ENCODE peak calls at places on chromosomes 4 and X, in eight cellular contexts. K, R, E, Q, U, F, D and V are unnamed samples.

GRCh38 chrX:3576886-3577516 is 136.4 kb downstream of the PRKX start:
- DNase-seq in K (no peak), R (no peak), E (no peak), Q (no peak), U (peak), F (no peak), D (no peak), V (peak)

GRCh38 chrX:102832661-102833060 is 104.4 kb upstream of the RAB40AL start:
- DNase-seq in K (no peak), R (no peak), E (peak), Q (peak), U (peak), F (peak), D (no peak), V (peak)

GRCh38 chr4:3114377-3114776 is 39.9 kb downstream of the HTT start:
- DNase-seq in K (no peak), R (no peak), E (no peak), Q (no peak), U (no peak), F (no peak), D (no peak), V (no peak)

GRCh38 chr4:20109395-20109794 is 142.3 kb upstream of the SLIT2 start:
- DNase-seq in K (no peak), R (no peak), E (no peak), Q (no peak), U (peak), F (no peak), D (no peak), V (no peak)

GRCh38 chrX:2928127-2928582 is 984 bp downstream of the ARSD start:
- DNase-seq in K (no peak), R (no peak), E (no peak), Q (peak), U (no peak), F (peak), D (peak), V (no peak)

GRCh38 chr4:139841464-139842195 is 176.0 kb downstream of the MGST2 start:
- DNase-seq in K (peak), R (no peak), E (no peak), Q (no peak), U (no peak), F (no peak), D (no peak), V (no peak)

GRCh38 chr4:6199344-6199921 is 916 bp downstream of the JAKMIP1 start:
- DNase-seq in K (no peak), R (no peak), E (no peak), Q (no peak), U (no peak), F (no peak), D (no peak), V (no peak)

GRCh38 chr4:155569960-155570515 is 96.6 kb upstream of the GUCY1A1 start:
- DNase-seq in K (no peak), R (no peak), E (no peak), Q (no peak), U (peak), F (no peak), D (no peak), V (peak)

GRCh38 chr4:140355288-140355687 is 18.2 kb upstream of the SCOC start:
- DNase-seq in K (no peak), R (no peak), E (no peak), Q (no peak), U (no peak), F (no peak), D (no peak), V (no peak)

GRCh38 chr4:42816189-42816588 is 76.3 kb upstream of the GRXCR1 start:
- DNase-seq in K (no peak), R (no peak), E (no peak), Q (no peak), U (no peak), F (no peak), D (no peak), V (no peak)

GRCh38 chrX:136525738-136526606 is 6.0 kb upstream of the VGLL1 start:
- DNase-seq in K (peak), R (no peak), E (peak), Q (peak), U (peak), F (peak), D (no peak), V (peak)

GRCh38 chrX:41259516-41259915 is 74.4 kb upstream of the DDX3X start:
- DNase-seq in K (peak), R (no peak), E (no peak), Q (no peak), U (no peak), F (no peak), D (no peak), V (no peak)

GRCh38 chr4:123823244-123823643 is 426.6 kb downstream of the SPRY1 start:
- DNase-seq in K (no peak), R (no peak), E (no peak), Q (no peak), U (no peak), F (no peak), D (no peak), V (no peak)

GRCh38 chrX:23907106-23907495 is 637 bp downstream of the APOO start:
- DNase-seq in K (no peak), R (no peak), E (no peak), Q (no peak), U (no peak), F (no peak), D (no peak), V (no peak)

GRCh38 chr4:137700072-137700471 is 167.8 kb upstream of the PCDH18 start:
- DNase-seq in K (no peak), R (no peak), E (no peak), Q (no peak), U (peak), F (no peak), D (no peak), V (no peak)

GRCh38 chrX:78029663-78030062 is 60.2 kb upstream of the PGAM4 start:
- DNase-seq in K (no peak), R (peak), E (peak), Q (peak), U (peak), F (peak), D (no peak), V (peak)

GRCh38 chr4:7962609-7963508 is 23.2 kb upstream of the AFAP1 start:
- DNase-seq in K (no peak), R (no peak), E (no peak), Q (no peak), U (no peak), F (no peak), D (no peak), V (no peak)

GRCh38 chr4:1019726-1020470 is 8.5 kb downstream of the FGFRL1 start:
- DNase-seq in K (no peak), R (no peak), E (no peak), Q (no peak), U (no peak), F (no peak), D (no peak), V (no peak)

GRCh38 chr4:104490770-104491395 is 3.8 kb downstream of the CXXC4 start:
- DNase-seq in K (peak), R (peak), E (peak), Q (peak), U (peak), F (peak), D (peak), V (peak)

GRCh38 chrX:74535211-74535621 is 79.2 kb downstream of the RLIM start:
- DNase-seq in K (no peak), R (no peak), E (peak), Q (peak), U (peak), F (peak), D (no peak), V (peak)

GRCh38 chrX:100643943-100644587 is at the start of gene SRPX2:
- DNase-seq in K (no peak), R (no peak), E (peak), Q (peak), U (peak), F (peak), D (no peak), V (peak)